ENCODE peak calls at places on chromosomes 2 and 18, in eight cellular contexts. C is A172, R is NCI-H748 treated with DMSO at 0.1 percent for 48 hours, A is coronary artery, N is Peyer's patch, H is GM12878, T is NCI-H1092 treated with DMSO at 0.1 percent for 48 hours, S is T-helper 9 cell. F is an unnamed sample.
A peak's percentile ranks its signal among the peaks of the same experiment; 100 is the strongest.

GRCh38 chr2:120566331-120567035 is 169.2 kb upstream of the GLI2 start:
- DNase-seq in S (no peak), R (no peak), H (no peak), N (peak; percentile 38), A (peak; percentile 96), T (no peak), C (peak; percentile 85), F (peak; percentile 73)

GRCh38 chr18:23994361-23994902 is 20.1 kb upstream of the TTC39C start:
- DNase-seq in T (peak; percentile 98), N (no peak), S (peak; percentile 28), C (peak; percentile 80), R (peak; percentile 99), A (no peak), H (no peak), F (peak; percentile 82)

GRCh38 chr2:170509460-170510193 is 205.5 kb upstream of the SP5 start:
- DNase-seq in S (no peak), T (no peak), C (no peak), N (no peak), A (no peak), H (peak; percentile 27), R (no peak), F (no peak)

GRCh38 chr2:130336877-130337734 is 5.6 kb upstream of the IMP4 start:
- DNase-seq in T (peak; percentile 83), C (peak; percentile 92), R (peak; percentile 69), S (peak; percentile 52), A (no peak), H (peak; percentile 79), N (peak; percentile 93), F (peak; percentile 90)

GRCh38 chr2:76455910-76456309 is 745.2 kb upstream of the GCFC2 start:
- DNase-seq in A (no peak), T (no peak), N (no peak), C (no peak), H (no peak), R (no peak), S (no peak), F (no peak)

GRCh38 chr2:122070241-122070731 is 314.8 kb downstream of the TSN start:
- DNase-seq in C (no peak), N (no peak), S (no peak), H (no peak), R (no peak), T (no peak), A (no peak), F (no peak)

GRCh38 chr2:234708091-234708683 is 211.3 kb upstream of the ARL4C start:
- DNase-seq in T (no peak), R (no peak), A (no peak), H (no peak), N (no peak), S (no peak), C (no peak), F (no peak)

GRCh38 chr2:57798346-57798745 is 248.3 kb upstream of the VRK2 start:
- DNase-seq in T (no peak), C (no peak), A (no peak), N (no peak), R (no peak), H (no peak), S (no peak), F (no peak)

GRCh38 chr2:51581636-51582267 is 549.8 kb upstream of the NRXN1 start:
- DNase-seq in R (no peak), S (no peak), H (no peak), N (no peak), A (no peak), C (peak; percentile 7), T (no peak), F (no peak)

GRCh38 chr2:234032301-234032856 is 18.1 kb upstream of the SPP2 start:
- DNase-seq in N (no peak), R (no peak), C (peak; percentile 59), S (peak; percentile 29), T (no peak), H (no peak), A (no peak), F (no peak)

GRCh38 chr18:23879966-23880565 is 134.5 kb upstream of the TTC39C start:
- DNase-seq in A (no peak), T (no peak), R (no peak), S (no peak), C (no peak), H (no peak), N (no peak), F (no peak)

GRCh38 chr2:197934926-197935274 is 130.5 kb downstream of the PLCL1 start:
- DNase-seq in R (no peak), T (no peak), N (no peak), C (no peak), H (no peak), A (no peak), S (no peak), F (no peak)

GRCh38 chr18:8987250-8987649 is 115.2 kb upstream of the NDUFV2 start:
- DNase-seq in N (no peak), T (no peak), H (no peak), A (no peak), R (no peak), S (no peak), C (peak; percentile 39), F (no peak)

GRCh38 chr18:34631071-34631470 is 79.0 kb upstream of the DTNA start:
- DNase-seq in A (no peak), R (peak; percentile 63), S (no peak), N (no peak), T (no peak), C (no peak), H (no peak), F (no peak)

GRCh38 chr2:54767921-54768320 is 44.5 kb downstream of the EML6 start:
- DNase-seq in N (no peak), A (no peak), T (no peak), C (peak; percentile 58), R (no peak), H (no peak), S (no peak), F (no peak)

GRCh38 chr2:10048501-10049171 is 5.3 kb downstream of the KLF11 start:
- DNase-seq in H (no peak), N (no peak), A (no peak), R (peak; percentile 14), S (no peak), C (peak; percentile 67), T (peak; percentile 29), F (peak; percentile 43)

GRCh38 chr2:138501427-138502252 is at the start of gene SPOPL:
- DNase-seq in S (peak; percentile 77), H (no peak), C (peak; percentile 77), T (peak; percentile 85), A (peak; percentile 95), N (peak; percentile 95), R (peak; percentile 67), F (peak; percentile 93)

GRCh38 chr2:192162392-192163042 is 32.2 kb downstream of the TMEFF2 start:
- DNase-seq in T (peak; percentile 27), A (no peak), C (peak; percentile 65), H (no peak), N (no peak), R (peak; percentile 83), S (peak; percentile 59), F (peak; percentile 48)

GRCh38 chr2:127662937-127663565 is 12.3 kb downstream of the LIMS2 start:
- DNase-seq in N (peak; percentile 39), H (no peak), C (no peak), R (no peak), S (no peak), A (peak; percentile 62), T (no peak), F (no peak)